ENCODE peak calls at places on chromosomes 3 and 15, in six cellular contexts. C, U, Y, I, E and D are unnamed samples. For H3K4me1 and H3K27me3, the result is how much of the 10 kb centered on the place peaks cover.

GRCh38 chr15:77225088-77225487 is 154.2 kb upstream of the TSPAN3 start:
- DNase-seq in C (no peak), U (no peak), Y (no peak), I (no peak), E (no peak), D (no peak)

GRCh38 chr15:63699391-63699790 is 102.2 kb downstream of the FBXL22 start:
- DNase-seq in C (no peak), U (no peak), Y (no peak), I (no peak), E (no peak), D (no peak)

GRCh38 chr3:29348311-29348710 is 67.4 kb downstream of the RBMS3 start:
- DNase-seq in C (no peak), U (no peak), Y (no peak), I (no peak), E (no peak), D (no peak)

GRCh38 chr3:134132961-134133360 is 103.2 kb upstream of the SLCO2A1 start:
- DNase-seq in C (no peak), U (no peak), Y (no peak), I (no peak), E (no peak), D (no peak)

GRCh38 chr3:297585-297984 is 101.0 kb downstream of the CHL1 start:
- DNase-seq in C (no peak), U (no peak), Y (no peak), I (peak), E (no peak), D (no peak)

GRCh38 chr15:57640935-57641682 is 49.4 kb downstream of the MYZAP start:
- DNase-seq in C (no peak), U (no peak), Y (peak), I (peak), E (no peak), D (peak)

GRCh38 chr3:192082733-192083660 is 622.0 kb downstream of the PYDC2 start:
- DNase-seq in C (no peak), U (no peak), Y (no peak), I (no peak), E (no peak), D (no peak)

GRCh38 chr3:105686324-105686897 is 182.4 kb downstream of the CBLB start:
- DNase-seq in C (peak), U (no peak), Y (no peak), I (peak), E (no peak), D (peak)

GRCh38 chr15:39511000-39511914 is 69.6 kb upstream of the THBS1 start:
- DNase-seq in C (no peak), U (peak), Y (no peak), I (no peak), E (no peak), D (no peak)
- H3K27ac ChIP-seq in C (no peak), U (no peak), Y (no peak), I (no peak), E (peak), D (no peak)

DNA sequence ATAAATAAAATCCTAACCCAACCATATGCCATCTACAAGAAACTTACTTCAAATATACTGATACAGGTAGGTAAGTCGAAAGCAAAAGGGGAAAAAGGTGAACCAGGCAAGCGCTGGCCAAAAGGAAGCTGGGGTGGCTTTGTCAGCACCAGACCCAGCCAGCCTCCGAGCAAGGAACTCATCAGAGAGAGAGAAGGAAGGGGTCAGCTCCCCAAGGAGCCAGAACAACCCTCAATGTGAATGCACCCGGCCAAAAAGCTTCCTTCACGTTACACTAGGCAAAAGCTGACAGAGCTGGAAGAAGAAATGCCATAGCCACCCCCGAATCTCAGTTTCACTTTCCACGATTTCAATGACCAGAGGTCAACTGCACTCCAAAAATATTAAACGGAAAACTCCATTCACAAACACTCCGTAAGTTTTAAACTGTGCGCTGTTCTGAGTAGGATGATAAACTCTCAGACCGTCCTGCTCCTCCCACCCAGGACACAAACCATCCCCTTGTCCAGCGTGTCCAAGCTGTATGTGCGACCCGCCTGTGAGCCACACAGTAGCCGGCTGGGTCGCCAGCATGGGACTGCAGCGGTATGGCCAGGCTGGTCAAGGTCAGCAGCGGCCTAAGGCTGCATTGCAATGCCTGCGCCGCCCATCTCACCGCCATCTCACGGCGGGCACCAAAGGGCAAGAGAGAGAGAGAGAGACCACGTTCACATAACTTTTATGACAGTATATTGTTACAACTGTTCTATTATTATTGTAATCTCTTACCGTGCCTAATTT is 29.8 kb downstream of the CYFIP1 start:
- DNase-seq in C (no peak), U (peak), Y (no peak), I (no peak), E (no peak), D (no peak)
- H3K4me1 ChIP-seq in C (under half), U (half or more), Y (under half), I (under half), E (half or more), D (under half)

DNA sequence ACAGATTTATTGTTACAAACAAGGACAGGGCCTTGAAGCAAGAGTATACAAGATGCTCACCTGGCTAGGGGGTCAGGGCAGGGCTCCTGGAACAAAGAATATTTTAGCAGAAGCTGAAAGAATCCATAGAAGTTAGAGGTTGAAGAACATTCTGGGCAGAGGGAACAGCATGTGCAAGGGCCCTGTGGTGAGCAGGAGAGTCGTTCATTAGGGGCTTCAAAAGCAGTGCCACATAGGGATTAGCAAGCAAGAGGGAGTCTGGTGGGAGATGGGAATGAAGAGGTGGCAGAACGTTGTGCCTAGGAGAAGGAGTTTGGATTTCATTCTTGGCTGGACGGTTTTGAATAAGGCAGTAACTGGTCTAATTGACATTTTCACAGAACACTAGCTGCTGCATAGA is 22.9 kb downstream of the DNAJB8 start:
- DNase-seq in C (no peak), U (no peak), Y (no peak), I (no peak), E (no peak), D (no peak)
- H3K27me3 ChIP-seq in C (under half), U (under half), Y (under half), I (under half), E (under half), D (under half)

GRCh38 chr3:51619983-51620382 is 51.1 kb upstream of the TEX264 start:
- DNase-seq in C (no peak), U (no peak), Y (no peak), I (no peak), E (no peak), D (no peak)
- H3K27ac ChIP-seq in C (no peak), U (no peak), Y (no peak), I (no peak), E (no peak), D (no peak)